ENCODE peak calls at places on chromosome 16, in four cellular contexts. N is mammary epithelial cell, A is OCI-LY7, G is GM23248. I is an unnamed sample.

GRCh38 chr16:3961449-3961849 is 80.9 kb upstream of the CREBBP start:
- DNase-seq in N (peak), A (no peak), G (peak), I (no peak)

GRCh38 chr16:66444049-66444481 is 17.0 kb downstream of the BEAN1 start:
- DNase-seq in N (no peak), A (no peak), G (no peak), I (no peak)

GRCh38 chr16:57271063-57271345 is 13.5 kb downstream of the PLLP start:
- DNase-seq in N (no peak), A (no peak), G (no peak), I (no peak)

GRCh38 chr16:2587891-2588565 is 50.2 kb downstream of the PDPK1 start:
- DNase-seq in N (no peak), A (no peak), G (no peak), I (no peak)

GRCh38 chr16:83402969-83403368 is 404.8 kb upstream of the HSBP1 start:
- DNase-seq in N (peak), A (no peak), G (peak), I (peak)

GRCh38 chr16:81376880-81377279 is 62.1 kb downstream of the GAN start:
- DNase-seq in N (peak), A (no peak), G (no peak), I (peak)

GRCh38 chr16:23186171-23186570 is 3.6 kb downstream of the SCNN1G start:
- DNase-seq in N (no peak), A (no peak), G (no peak), I (no peak)

GRCh38 chr16:16109453-16110110 is 113.7 kb downstream of the ABCC6 start:
- DNase-seq in N (no peak), A (no peak), G (no peak), I (no peak)

GRCh38 chr16:49644143-49644460 is 211.8 kb downstream of the ZNF423 start:
- DNase-seq in N (no peak), A (no peak), G (peak), I (no peak)

GRCh38 chr16:17083628-17084027 is 387.1 kb downstream of the XYLT1 start:
- DNase-seq in N (no peak), A (no peak), G (no peak), I (no peak)

GRCh38 chr16:30923554-30924085 is at the start of gene FBXL19:
- DNase-seq in N (no peak), A (no peak), G (peak), I (no peak)

GRCh38 chr16:67942200-67942509 is 1.8 kb downstream of the LCAT start:
- DNase-seq in N (no peak), A (peak), G (peak), I (no peak)

GRCh38 chr16:11121909-11122692 is 133.9 kb downstream of the SOCS1 start:
- DNase-seq in N (no peak), A (no peak), G (no peak), I (peak)

GRCh38 chr16:20879175-20880053 is 20.7 kb downstream of the DCUN1D3 start:
- DNase-seq in N (peak), A (no peak), G (peak), I (peak)

GRCh38 chr16:71389330-71389729 is 30.8 kb downstream of the CALB2 start:
- DNase-seq in N (no peak), A (no peak), G (no peak), I (no peak)
- H2AFZ ChIP-seq in N (no peak), A (no peak), G (no peak), I (no peak)

DNA sequence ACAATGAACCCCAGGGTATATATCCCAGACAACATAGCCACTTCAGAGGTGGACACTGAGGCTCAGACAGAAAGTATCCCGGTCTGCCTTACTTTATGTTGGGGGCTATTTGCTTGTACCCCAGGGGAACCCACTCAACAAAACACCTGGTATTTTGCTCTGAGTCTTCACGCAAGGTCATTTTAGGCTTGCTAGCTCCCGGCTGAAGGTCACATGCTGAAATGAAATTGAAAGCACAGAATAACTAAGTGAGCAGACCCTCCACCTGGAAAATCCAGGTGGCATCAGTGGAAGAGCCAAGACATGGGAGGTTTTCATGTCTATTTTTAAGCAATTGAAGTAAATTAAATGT is 4.1 kb upstream of the KDM8 start:
- DNase-seq in N (no peak), A (peak), G (no peak), I (no peak)
- H2AFZ ChIP-seq in N (no peak), A (peak), G (peak), I (no peak)

DNA sequence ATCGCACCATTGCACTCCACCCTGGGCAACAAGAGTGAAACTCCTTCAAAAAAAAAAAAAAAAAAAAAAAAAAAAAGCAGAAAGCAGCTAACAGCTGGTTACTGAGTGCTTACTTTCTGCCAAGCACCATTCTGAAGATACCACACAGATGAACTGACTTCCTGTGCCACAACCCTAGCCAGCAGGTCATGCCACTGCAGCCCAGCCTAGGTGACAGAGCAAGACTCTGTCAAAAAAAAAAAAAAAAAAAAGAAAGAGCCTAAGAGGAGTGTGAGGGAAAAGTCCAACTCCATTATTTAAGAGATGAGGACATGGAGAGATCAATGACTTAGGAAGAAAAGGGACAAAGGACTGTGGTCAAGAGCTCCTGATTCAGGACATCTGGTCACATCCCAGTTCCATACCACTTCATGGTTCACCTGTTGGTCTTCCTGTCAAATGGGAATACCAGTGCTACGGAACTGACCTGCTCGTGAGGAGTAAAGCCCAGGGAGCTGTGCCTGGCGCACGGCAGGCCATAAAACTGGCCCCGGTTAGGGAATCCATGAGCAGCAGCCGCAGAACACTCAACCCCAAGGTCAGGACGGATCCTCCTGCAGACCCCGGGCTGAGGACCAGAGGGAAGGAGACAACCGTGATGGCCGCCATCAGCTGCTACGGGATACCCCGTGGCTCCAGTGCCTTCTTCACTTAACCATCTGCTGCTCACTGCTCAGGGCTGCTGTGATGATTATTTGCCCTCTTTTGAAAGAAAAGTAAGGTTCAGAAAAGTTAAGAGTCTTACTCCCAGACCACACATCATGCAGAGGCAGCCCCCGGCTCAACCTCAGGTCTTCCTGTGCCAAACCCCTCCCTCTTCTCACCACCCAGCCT is 950 bp downstream of the KLHDC4 start:
- DNase-seq in N (no peak), A (peak), G (no peak), I (no peak)
- H2AFZ ChIP-seq in N (peak), A (no peak), G (peak), I (peak)

GRCh38 chr16:85090873-85091521 is 21.3 kb downstream of the CIBAR2 start:
- DNase-seq in N (no peak), A (peak), G (no peak), I (no peak)
- H2AFZ ChIP-seq in N (no peak), A (peak), G (no peak), I (no peak)

GRCh38 chr16:55010492-55011260 is 80.0 kb downstream of the IRX5 start:
- DNase-seq in N (no peak), A (no peak), G (no peak), I (no peak)
- H2AFZ ChIP-seq in N (no peak), A (no peak), G (no peak), I (no peak)